ENCODE peak calls at places on chromosomes 2 and 18, in nine cellular contexts. Y is effector CD4-positive, alpha-beta T cell; L is substantia nigra; X is NCI-H1436; I is upper lobe of right lung; F is activated T-cell treated with anti-CD3 and anti-CD28 coated beads, Interleukin-2, amount 50 U/mL, for 4 hours; D is T-helper 22 cell; K is stimulated activated CD4-positive, alpha-beta T cell treated with anti-CD3 and anti-CD28 coated beads, Interleukin-2, amount 100 ng/mL, for 48 hours; M is MV-4-11. U is an unnamed sample.

GRCh38 chr2:88642278-88642677 is 15.0 kb upstream of the EIF2AK3 start:
- DNase-seq in Y (no peak), L (no peak), X (no peak), I (no peak), F (no peak), D (no peak), K (no peak), M (no peak), U (no peak)

GRCh38 chr2:182240862-182241371 is 185.9 kb downstream of the PDE1A start:
- DNase-seq in Y (no peak), L (no peak), X (peak; percentile 13), I (no peak), F (no peak), D (no peak), K (peak; percentile 2), M (peak; percentile 42), U (no peak)

GRCh38 chr2:216371756-216372702 is at the start of gene MARCHF4:
- DNase-seq in Y (peak; percentile 55), L (peak; percentile 43), X (peak; percentile 33), I (peak; percentile 82), F (peak; percentile 58), D (no peak), K (peak; percentile 73), M (no peak), U (peak; percentile 62)

GRCh38 chr18:65786400-65786948 is 35.7 kb downstream of the CDH7 start:
- DNase-seq in Y (no peak), L (no peak), X (no peak), I (no peak), F (no peak), D (no peak), K (no peak), M (no peak), U (no peak)

GRCh38 chr18:23740105-23740830 is 51.0 kb downstream of the LAMA3 start:
- DNase-seq in Y (no peak), L (no peak), X (no peak), I (no peak), F (no peak), D (no peak), K (no peak), M (peak; percentile 99), U (no peak)

GRCh38 chr2:26849056-26850001 is 1.4 kb downstream of the DPYSL5 start:
- DNase-seq in Y (no peak), L (no peak), X (peak; percentile 62), I (no peak), F (peak; percentile 8), D (no peak), K (no peak), M (no peak), U (no peak)

GRCh38 chr2:134133622-134134312 is 120.1 kb upstream of the MGAT5 start:
- DNase-seq in Y (no peak), L (no peak), X (no peak), I (no peak), F (no peak), D (no peak), K (no peak), M (no peak), U (no peak)

GRCh38 chr2:17171446-17172049 is 346.7 kb downstream of the RAD51AP2 start:
- DNase-seq in Y (no peak), L (no peak), X (peak; percentile 17), I (no peak), F (no peak), D (no peak), K (no peak), M (no peak), U (no peak)

GRCh38 chr2:236579746-236580315 is 10.2 kb downstream of the ACKR3 start:
- DNase-seq in Y (no peak), L (peak; percentile 39), X (no peak), I (no peak), F (no peak), D (no peak), K (no peak), M (no peak), U (no peak)

GRCh38 chr18:10404148-10404547 is 50.3 kb upstream of the APCDD1 start:
- DNase-seq in Y (no peak), L (peak; percentile 43), X (no peak), I (no peak), F (no peak), D (no peak), K (no peak), M (no peak), U (no peak)

GRCh38 chr2:147204102-147204501 is 640.7 kb upstream of the ACVR2A start:
- DNase-seq in Y (no peak), L (no peak), X (no peak), I (no peak), F (no peak), D (no peak), K (no peak), M (no peak), U (no peak)

GRCh38 chr2:238754259-238754658 is 93.6 kb upstream of the TWIST2 start:
- DNase-seq in Y (no peak), L (no peak), X (no peak), I (no peak), F (no peak), D (no peak), K (no peak), M (no peak), U (no peak)

GRCh38 chr2:196149926-196150325 is 21.5 kb downstream of the STK17B start:
- DNase-seq in Y (no peak), L (no peak), X (no peak), I (no peak), F (no peak), D (no peak), K (no peak), M (peak; percentile 66), U (no peak)

GRCh38 chr2:10329880-10330699 is 27.4 kb downstream of the HPCAL1 start:
- DNase-seq in Y (peak; percentile 30), L (no peak), X (no peak), I (no peak), F (no peak), D (no peak), K (no peak), M (peak; percentile 7), U (no peak)

GRCh38 chr2:7027436-7027835 is 110.2 kb downstream of the RNF144A start:
- DNase-seq in Y (no peak), L (no peak), X (no peak), I (no peak), F (no peak), D (no peak), K (no peak), M (no peak), U (no peak)

GRCh38 chr2:164922119-164922518 is 33.2 kb downstream of the SLC38A11 start:
- DNase-seq in Y (no peak), L (no peak), X (no peak), I (no peak), F (no peak), D (no peak), K (no peak), M (peak; percentile 3), U (no peak)

GRCh38 chr2:187576906-187577305 is 22.7 kb upstream of the TFPI start:
- DNase-seq in Y (no peak), L (no peak), X (no peak), I (no peak), F (no peak), D (no peak), K (no peak), M (no peak), U (no peak)

GRCh38 chr2:23546913-23547312 is 161.9 kb downstream of the KLHL29 start:
- DNase-seq in Y (no peak), L (no peak), X (no peak), I (no peak), F (no peak), D (no peak), K (no peak), M (no peak), U (no peak)

GRCh38 chr2:33058716-33059451 is 112.1 kb downstream of the LTBP1 start:
- DNase-seq in Y (no peak), L (no peak), X (no peak), I (no peak), F (no peak), D (no peak), K (no peak), M (no peak), U (no peak)

GRCh38 chr2:241538838-241539615 is 19.5 kb upstream of the BOK start:
- DNase-seq in Y (no peak), L (no peak), X (no peak), I (no peak), F (no peak), D (no peak), K (no peak), M (no peak), U (no peak)

GRCh38 chr18:67951166-67951565 is 434.6 kb upstream of the DSEL start:
- DNase-seq in Y (no peak), L (no peak), X (no peak), I (no peak), F (no peak), D (no peak), K (no peak), M (no peak), U (no peak)

GRCh38 chr2:181411105-181411849 is 45.9 kb upstream of the ITGA4 start:
- DNase-seq in Y (no peak), L (no peak), X (peak; percentile 95), I (no peak), F (no peak), D (no peak), K (no peak), M (peak; percentile 99), U (no peak)

GRCh38 chr2:213149949-213150314 is 1.5 kb downstream of the IKZF2 start:
- DNase-seq in Y (no peak), L (no peak), X (no peak), I (no peak), F (no peak), D (no peak), K (no peak), M (no peak), U (no peak)

GRCh38 chr18:13303761-13304364 is 85.3 kb downstream of the LDLRAD4 start:
- DNase-seq in Y (no peak), L (no peak), X (no peak), I (no peak), F (no peak), D (no peak), K (no peak), M (no peak), U (no peak)

GRCh38 chr18:51153659-51154371 is 43.7 kb downstream of the MEX3C start:
- DNase-seq in Y (peak; percentile 17), L (no peak), X (no peak), I (no peak), F (peak; percentile 24), D (peak; percentile 11), K (peak; percentile 44), M (peak; percentile 43), U (peak; percentile 29)

GRCh38 chr18:79575891-79576685 is 103.5 kb upstream of the CTDP1 start:
- DNase-seq in Y (no peak), L (no peak), X (peak; percentile 28), I (peak; percentile 66), F (no peak), D (no peak), K (no peak), M (no peak), U (no peak)

GRCh38 chr18:63213331-63213900 is 106.2 kb downstream of the BCL2 start:
- DNase-seq in Y (no peak), L (no peak), X (no peak), I (no peak), F (peak; percentile 17), D (no peak), K (peak; percentile 31), M (peak; percentile 82), U (no peak)

GRCh38 chr2:66495788-66496640 is 61.1 kb downstream of the MEIS1 start:
- DNase-seq in Y (no peak), L (no peak), X (no peak), I (no peak), F (no peak), D (no peak), K (no peak), M (peak; percentile 42), U (no peak)

GRCh38 chr2:120395686-120396518 is 50.0 kb downstream of the INHBB start:
- DNase-seq in Y (no peak), L (no peak), X (peak; percentile 47), I (peak; percentile 67), F (no peak), D (no peak), K (no peak), M (no peak), U (no peak)

GRCh38 chr18:6255121-6255742 is 159.5 kb downstream of the L3MBTL4 start:
- DNase-seq in Y (no peak), L (no peak), X (no peak), I (no peak), F (no peak), D (no peak), K (no peak), M (peak; percentile 34), U (no peak)

GRCh38 chr2:66275984-66276383 is 158.9 kb upstream of the MEIS1 start:
- DNase-seq in Y (no peak), L (no peak), X (no peak), I (no peak), F (no peak), D (no peak), K (no peak), M (no peak), U (no peak)

U was measured in T-helper 17 cell.